ENCODE peak calls at places on chromosomes 4 and X, in ten cellular contexts. R is psoas muscle, L is PC-9, D is HCT116, Y is RWPE2, B is astrocyte, J is lower lobe of right lung, V is right atrium auricular region, X is IMR-90, Z is A549. C is an unnamed sample.

GRCh38 chr4:48047421-48047844 is 30.9 kb downstream of the NIPAL1 start:
- DNase-seq in V (no peak), J (no peak), B (no peak), D (no peak), R (no peak), L (no peak), Y (no peak), Z (no peak), X (no peak), C (peak; percentile 31)

GRCh38 chr4:128517096-128517738 is 229.6 kb upstream of the PGRMC2 start:
- DNase-seq in V (no peak), J (no peak), L (no peak), R (no peak), X (peak; percentile 61), B (no peak), D (no peak), Y (no peak), Z (no peak), C (no peak)

GRCh38 chr4:86730310-86730709 is 118.9 kb downstream of the SLC10A6 start:
- DNase-seq in R (no peak), D (no peak), V (no peak), X (no peak), Z (no peak), B (no peak), J (no peak), Y (no peak), L (no peak), C (peak; percentile 1)

GRCh38 chr4:76639292-76639691 is 204.3 kb downstream of the SHROOM3 start:
- DNase-seq in Z (no peak), D (no peak), V (no peak), X (peak; percentile 23), Y (peak; percentile 80), L (peak; percentile 44), J (no peak), R (no peak), B (no peak), C (no peak)

GRCh38 chr4:184471872-184472539 is 2.3 kb downstream of the IRF2 start:
- DNase-seq in D (no peak), X (peak; percentile 30), L (no peak), V (no peak), Z (no peak), Y (no peak), J (no peak), R (no peak), B (no peak), C (no peak)

GRCh38 chrX:104253567-104254441 is 929 bp downstream of the ESX1 start:
- DNase-seq in J (no peak), B (no peak), D (no peak), V (no peak), Y (no peak), Z (peak; percentile 32), R (no peak), X (no peak), L (peak; percentile 15), C (no peak)

GRCh38 chr4:55311792-55312490 is 34.1 kb upstream of the SRD5A3 start:
- DNase-seq in B (no peak), Z (no peak), R (no peak), D (no peak), X (no peak), V (no peak), J (peak; percentile 45), Y (no peak), L (no peak), C (no peak)

GRCh38 chrX:3711331-3711917 is 2.0 kb downstream of the PRKX start:
- DNase-seq in Z (no peak), D (no peak), L (no peak), R (no peak), J (no peak), Y (no peak), B (no peak), V (no peak), X (no peak), C (no peak)

GRCh38 chr4:30754021-30754420 is 33.9 kb downstream of the PCDH7 start:
- DNase-seq in L (peak; percentile 13), D (peak; percentile 77), Y (no peak), V (no peak), B (peak; percentile 78), Z (no peak), J (no peak), R (no peak), X (peak; percentile 75), C (no peak)

GRCh38 chr4:11650801-11651596 is 222.3 kb upstream of the HS3ST1 start:
- DNase-seq in R (no peak), X (peak; percentile 71), J (no peak), L (no peak), D (peak; percentile 96), V (no peak), Z (no peak), B (peak; percentile 63), Y (no peak), C (no peak)

GRCh38 chrX:49030283-49030682 is 12.9 kb downstream of the TFE3 start:
- DNase-seq in D (no peak), B (no peak), L (no peak), Y (no peak), Z (no peak), X (no peak), J (no peak), V (no peak), R (no peak), C (no peak)

GRCh38 chrX:12076046-12076445 is 62.2 kb upstream of the FRMPD4 start:
- DNase-seq in B (no peak), R (no peak), D (no peak), Y (no peak), L (no peak), Z (no peak), X (peak; percentile 18), V (no peak), J (no peak), C (no peak)

GRCh38 chr4:82776925-82777542 is 21.6 kb downstream of the SCD5 start:
- DNase-seq in X (peak; percentile 89), V (no peak), J (no peak), D (no peak), R (no peak), Z (no peak), L (peak; percentile 45), B (peak; percentile 87), Y (no peak), C (no peak)

GRCh38 chr4:38075370-38076152 is 115.4 kb downstream of the PTTG2 start:
- DNase-seq in Z (no peak), L (peak; percentile 28), X (peak; percentile 43), J (no peak), B (peak; percentile 26), V (no peak), Y (no peak), D (no peak), R (no peak), C (no peak)

GRCh38 chr4:168883513-168883912 is 126.5 kb downstream of the CBR4 start:
- DNase-seq in L (no peak), V (no peak), X (peak; percentile 81), B (peak; percentile 47), J (no peak), R (no peak), D (no peak), Y (no peak), Z (no peak), C (no peak)
- H3K4me1 ChIP-seq in L (peaks cover 8% of the 10 kb centered on the region), V (peaks cover 75% of the 10 kb centered on the region), X (peaks cover 22% of the 10 kb centered on the region), B (peaks cover 59% of the 10 kb centered on the region), J (peaks cover 51% of the 10 kb centered on the region), R (peaks cover 76% of the 10 kb centered on the region), D (peaks cover 42% of the 10 kb centered on the region), Y (peaks cover 21% of the 10 kb centered on the region), Z (peaks cover 55% of the 10 kb centered on the region), C (no peaks in the 10 kb centered on the region)

DNA sequence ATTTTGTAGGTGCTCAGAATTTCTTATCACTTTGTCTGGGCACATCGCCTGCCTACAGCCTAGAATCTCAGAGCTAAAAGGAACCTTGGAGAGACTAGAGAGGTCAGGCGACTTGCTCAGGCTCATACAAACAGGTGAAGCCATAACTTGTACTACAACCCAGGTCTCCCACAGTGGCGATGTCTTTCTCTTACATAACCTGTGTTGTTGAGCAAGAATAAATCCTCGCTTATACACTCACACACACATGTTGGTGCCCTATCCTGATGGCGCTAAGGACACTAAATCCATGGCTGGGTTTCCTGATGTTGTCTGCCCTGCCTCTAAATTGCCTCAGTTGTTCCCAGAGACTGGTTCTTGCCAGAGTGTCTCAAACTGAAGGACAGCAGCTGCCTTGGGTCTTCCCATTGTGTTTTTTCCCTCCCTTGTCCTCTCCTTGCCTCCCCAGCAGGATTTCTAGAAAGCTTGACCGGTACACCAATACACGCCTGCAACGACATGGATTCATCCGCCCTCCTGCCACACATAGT is 1.6 kb downstream of the TSC22D3 start:
- DNase-seq in V (no peak), L (no peak), J (no peak), R (no peak), D (no peak), Y (no peak), Z (no peak), B (no peak), X (no peak), C (no peak)
- H3K4me3 ChIP-seq in V (peak overlapping the region; percentile 33), L (peak overlapping the region; percentile 82), J (peak overlapping the region; percentile 62), R (peak overlapping the region; percentile 72), D (no peak overlapping the region), Y (no peak overlapping the region), Z (no peak overlapping the region), B (no peak overlapping the region), X (no peak overlapping the region), C (no peak overlapping the region)

DNA sequence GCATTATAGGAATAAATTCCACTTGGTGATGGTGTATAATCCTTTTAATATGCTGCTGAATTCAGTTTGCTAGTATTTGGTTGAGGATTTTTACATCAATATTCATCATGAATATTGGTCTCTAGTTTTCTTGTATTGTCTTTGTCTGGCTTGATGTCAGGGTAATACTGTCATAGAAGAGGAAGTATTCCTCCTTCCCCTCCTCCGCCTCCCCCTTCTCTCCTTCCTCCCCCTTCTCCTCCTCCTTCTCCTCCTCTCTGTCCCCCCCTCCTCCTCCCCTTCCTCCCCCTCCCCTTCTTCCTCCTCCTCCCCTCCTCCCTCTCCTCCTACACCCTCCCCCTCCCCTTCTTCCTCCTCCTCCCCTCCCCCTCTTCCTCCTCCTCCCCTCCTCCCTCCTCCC is 65.8 kb downstream of the RGS12 start:
- DNase-seq in L (no peak), Z (no peak), R (no peak), B (no peak), X (no peak), D (no peak), V (no peak), J (no peak), Y (no peak), C (no peak)
- H3K4me1 ChIP-seq in L (no peaks in the 10 kb centered on the region), Z (peaks cover 4% of the 10 kb centered on the region), R (no peaks in the 10 kb centered on the region), B (no peaks in the 10 kb centered on the region), X (no peaks in the 10 kb centered on the region), D (no peaks in the 10 kb centered on the region), V (no peaks in the 10 kb centered on the region), J (peaks cover 8% of the 10 kb centered on the region), Y (no peaks in the 10 kb centered on the region), C (no peaks in the 10 kb centered on the region)

DNA sequence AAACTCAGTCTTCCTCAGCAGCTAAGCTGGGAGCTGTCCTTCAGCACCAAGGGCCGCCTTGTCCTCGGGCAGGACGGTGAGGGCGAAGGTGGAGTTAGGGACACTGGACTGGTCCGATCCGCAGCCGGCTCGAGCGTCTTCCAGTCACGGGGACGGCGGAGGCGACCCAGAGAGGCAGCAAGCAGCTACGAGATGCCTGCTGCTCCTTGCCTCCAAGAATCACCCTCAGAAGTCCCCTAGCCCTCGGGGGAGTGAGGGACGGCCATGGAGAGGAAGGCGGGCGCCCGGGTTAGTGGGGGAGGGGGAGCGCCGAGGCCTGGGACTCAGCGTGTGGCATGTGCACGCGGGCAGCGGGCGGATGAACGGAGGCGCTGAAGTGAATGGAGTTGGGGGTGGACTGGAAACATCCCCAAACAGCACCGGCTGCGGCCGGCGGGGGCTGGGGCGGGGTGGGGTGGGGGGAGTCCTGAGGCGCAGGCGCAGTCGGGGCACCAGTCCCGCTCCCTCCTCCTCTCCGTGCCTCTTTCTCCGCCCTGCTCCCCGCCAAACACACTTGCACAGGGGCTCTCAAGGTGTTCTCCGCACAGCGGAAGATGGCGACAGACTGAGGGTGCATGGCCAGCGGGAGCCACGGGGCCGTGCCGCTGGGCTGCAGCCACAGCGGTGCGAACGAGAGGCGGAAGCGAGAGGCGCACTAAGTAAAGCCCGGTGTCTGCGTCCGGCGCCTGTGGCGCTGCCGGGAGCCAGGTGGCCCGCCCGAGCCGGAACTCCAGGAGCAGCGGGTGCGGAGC is at the start of gene NALF2:
- DNase-seq in B (peak; percentile 5), L (no peak), R (peak; percentile 56), J (peak; percentile 65), D (peak; percentile 37), V (no peak), Y (peak; percentile 71), Z (peak; percentile 41), X (peak; percentile 11), C (no peak)
- H3K4me3 ChIP-seq in B (no peak within 1 kb of the TSS), L (no peak within 1 kb of the TSS), R (peak within 1 kb of the TSS; percentile 62), J (peak within 1 kb of the TSS; percentile 51), D (peak within 1 kb of the TSS; percentile 63), V (peak within 1 kb of the TSS; percentile 58), Y (peak within 1 kb of the TSS; percentile 41), Z (peak within 1 kb of the TSS; percentile 81), X (no peak within 1 kb of the TSS), C (no peak within 1 kb of the TSS)